ENCODE peak calls at places on chromosomes 4 and X, in six cellular contexts. H is GM23248, G is OCI-LY7, V is GM23338, P is hepatocyte, Y is HCT116. O is an unnamed sample.

GRCh38 chr4:71094201-71094600 is 100.8 kb downstream of the DCK start:
- DNase-seq in H (no peak), G (no peak), V (no peak), P (no peak), Y (no peak), O (no peak)

GRCh38 chr4:147924604-147925412 is 192.9 kb downstream of the ARHGAP10 start:
- DNase-seq in H (peak; percentile 30), G (no peak), V (peak; percentile 80), P (peak; percentile 69), Y (no peak), O (peak; percentile 79)

GRCh38 chr4:25161599-25161960 is 1.3 kb upstream of the SEPSECS start:
- DNase-seq in H (peak; percentile 50), G (peak; percentile 39), V (no peak), P (peak; percentile 30), Y (no peak), O (no peak)

GRCh38 chr4:88737304-88738015 is 39.8 kb upstream of the NAP1L5 start:
- DNase-seq in H (no peak), G (no peak), V (peak; percentile 50), P (peak; percentile 30), Y (no peak), O (peak; percentile 54)

GRCh38 chrX:115494133-115494532 is 66.8 kb upstream of the PLS3 start:
- DNase-seq in H (no peak), G (no peak), V (no peak), P (no peak), Y (no peak), O (peak; percentile 62)

GRCh38 chr4:3415471-3416141 is 26.2 kb upstream of the HGFAC start:
- DNase-seq in H (no peak), G (no peak), V (no peak), P (no peak), Y (no peak), O (no peak)

GRCh38 chr4:124105212-124105611 is 607.3 kb downstream of the ANKRD50 start:
- DNase-seq in H (peak; percentile 54), G (no peak), V (no peak), P (no peak), Y (no peak), O (no peak)

GRCh38 chr4:26289421-26289820 is 31.4 kb upstream of the RBPJ start:
- DNase-seq in H (no peak), G (no peak), V (no peak), P (no peak), Y (no peak), O (no peak)

GRCh38 chr4:1448589-1449420 is 42.6 kb upstream of the NKX1-1 start:
- DNase-seq in H (no peak), G (no peak), V (no peak), P (peak; percentile 8), Y (no peak), O (no peak)

GRCh38 chrX:53683556-53684414 is 2.7 kb downstream of the HUWE1 start:
- DNase-seq in H (peak; percentile 99), G (peak; percentile 98), V (peak; percentile 98), P (peak; percentile 97), Y (peak; percentile 96), O (peak; percentile 98)

GRCh38 chr4:27154706-27155105 is 294.1 kb downstream of the STIM2 start:
- DNase-seq in H (peak; percentile 74), G (no peak), V (no peak), P (peak; percentile 50), Y (no peak), O (no peak)

GRCh38 chrX:40098264-40099045 is 697 bp upstream of the BCOR start:
- DNase-seq in H (peak; percentile 71), G (peak; percentile 80), V (peak; percentile 72), P (peak; percentile 83), Y (no peak), O (peak; percentile 85)

GRCh38 chr4:31291238-31291637 is 571.1 kb downstream of the PCDH7 start:
- DNase-seq in H (no peak), G (peak; percentile 77), V (peak; percentile 57), P (no peak), Y (no peak), O (no peak)

GRCh38 chr4:24089831-24090531 is 200.1 kb upstream of the PPARGC1A start:
- DNase-seq in H (peak; percentile 50), G (no peak), V (no peak), P (no peak), Y (no peak), O (no peak)

GRCh38 chr4:186943607-186943908 is 219.9 kb upstream of the FAT1 start:
- DNase-seq in H (no peak), G (peak; percentile 14), V (no peak), P (peak; percentile 33), Y (no peak), O (no peak)

GRCh38 chr4:1082215-1083182 is 30.9 kb downstream of the RNF212 start:
- DNase-seq in H (peak; percentile 97), G (no peak), V (no peak), P (peak; percentile 62), Y (no peak), O (no peak)

GRCh38 chr4:145276044-145276443 is 95.7 kb upstream of the OTUD4 start:
- DNase-seq in H (no peak), G (no peak), V (no peak), P (no peak), Y (no peak), O (no peak)

GRCh38 chr4:156672924-156673323 is 298.7 kb downstream of the PDGFC start:
- DNase-seq in H (peak; percentile 74), G (no peak), V (no peak), P (no peak), Y (peak; percentile 26), O (no peak)

GRCh38 chrX:7852166-7852565 is 9.2 kb downstream of the VCX start:
- DNase-seq in H (no peak), G (no peak), V (peak; percentile 39), P (no peak), Y (no peak), O (peak; percentile 20)

GRCh38 chrX:39327705-39328104 is 526.4 kb downstream of the MID1IP1 start:
- DNase-seq in H (no peak), G (no peak), V (no peak), P (no peak), Y (no peak), O (no peak)

GRCh38 chr4:94871644-94872305 is 114.0 kb downstream of the BMPR1B start:
- DNase-seq in H (no peak), G (no peak), V (no peak), P (no peak), Y (no peak), O (no peak)

GRCh38 chr4:113588895-113589668 is 172.5 kb downstream of the CAMK2D start:
- DNase-seq in H (no peak), G (peak; percentile 49), V (no peak), P (no peak), Y (no peak), O (no peak)

GRCh38 chr4:88600129-88600849 is 8.0 kb downstream of the HERC3 start:
- DNase-seq in H (peak; percentile 91), G (no peak), V (no peak), P (no peak), Y (no peak), O (no peak)

GRCh38 chrX:23003121-23003520 is 3.4 kb downstream of the DDX53 start:
- DNase-seq in H (peak; percentile 65), G (no peak), V (no peak), P (no peak), Y (no peak), O (no peak)

GRCh38 chr4:80471701-80472100 is 136.2 kb downstream of the CFAP299 start:
- DNase-seq in H (peak; percentile 24), G (peak; percentile 41), V (peak; percentile 68), P (peak; percentile 58), Y (no peak), O (peak; percentile 32)

GRCh38 chr4:16577177-16577576 is 321.3 kb downstream of the LDB2 start:
- DNase-seq in H (no peak), G (no peak), V (no peak), P (no peak), Y (no peak), O (no peak)

GRCh38 chr4:16569790-16570189 is 328.7 kb downstream of the LDB2 start:
- DNase-seq in H (no peak), G (no peak), V (no peak), P (no peak), Y (no peak), O (no peak)

GRCh38 chr4:16574981-16575380 is 323.5 kb downstream of the LDB2 start:
- DNase-seq in H (no peak), G (no peak), V (no peak), P (no peak), Y (no peak), O (no peak)

GRCh38 chr4:16573744-16574143 is 324.7 kb downstream of the LDB2 start:
- DNase-seq in H (peak; percentile 91), G (no peak), V (no peak), P (no peak), Y (no peak), O (no peak)

GRCh38 chr4:16573181-16573580 is 325.3 kb downstream of the LDB2 start:
- DNase-seq in H (peak; percentile 71), G (no peak), V (no peak), P (no peak), Y (no peak), O (no peak)
- TF ChIP-seq EZH2phosphoT487 in H (no peak), G (no peak), V (no peak), P (no peak), Y (no peak), O (no peak)

GRCh38 chrX:150522494-150522893 is 45.9 kb upstream of the MTM1 start:
- DNase-seq in H (no peak), G (no peak), V (no peak), P (no peak), Y (no peak), O (no peak)
- TF ChIP-seq EZH2phosphoT487 in H (no peak), G (no peak), V (no peak), P (no peak), Y (no peak), O (no peak)

DNA sequence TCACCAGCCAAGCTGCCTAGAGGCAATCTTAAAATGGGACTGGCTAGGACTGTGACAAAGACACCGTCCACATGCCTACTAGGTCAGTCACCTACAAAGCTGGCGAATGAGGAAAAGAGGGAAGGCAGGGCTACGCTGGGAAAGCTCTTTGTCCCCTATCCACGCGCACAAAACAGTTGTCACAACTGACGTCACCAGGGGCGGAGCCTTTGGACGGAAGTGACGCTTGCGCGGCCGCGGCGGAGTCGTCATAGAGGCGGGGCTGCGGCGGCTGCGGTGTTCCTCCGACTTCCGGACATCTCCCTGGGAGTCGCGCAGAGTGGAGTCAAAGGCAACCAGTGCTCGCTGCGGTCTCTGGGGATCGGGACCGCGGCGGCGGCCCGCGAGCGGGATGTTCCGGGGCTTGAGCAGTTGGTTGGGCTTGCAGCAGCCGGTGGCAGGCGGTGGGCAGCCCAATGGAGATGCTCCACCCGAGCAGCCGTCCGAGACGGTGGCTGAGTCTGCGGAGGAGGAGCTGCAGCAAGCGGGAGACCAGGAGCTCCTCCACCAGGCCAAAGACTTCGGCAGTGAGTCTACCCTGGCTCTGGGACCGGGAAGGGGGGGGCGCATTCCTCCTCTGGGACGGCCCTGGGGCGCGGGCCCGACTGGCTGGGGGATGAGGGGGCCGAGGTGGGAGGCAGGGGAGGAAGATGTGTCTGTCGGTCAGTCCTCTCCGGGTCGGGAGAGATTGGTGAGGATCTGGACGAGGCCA is at the start of gene SYAP1:
- DNase-seq in H (peak; percentile 94), G (peak; percentile 91), V (peak; percentile 93), P (peak; percentile 99), Y (peak; percentile 93), O (peak; percentile 100)
- TF ChIP-seq EZH2phosphoT487 in H (no peak), G (no peak), V (no peak), P (no peak), Y (no peak), O (no peak)

GRCh38 chr4:85812776-85813175 is 337.8 kb downstream of the ARHGAP24 start:
- DNase-seq in H (peak; percentile 15), G (no peak), V (no peak), P (no peak), Y (no peak), O (no peak)
- TF ChIP-seq EZH2phosphoT487 in H (no peak), G (no peak), V (no peak), P (no peak), Y (no peak), O (no peak)